ENCODE peak calls at places on chromosomes 6 and 20, in seven cellular contexts. One of them, this sample, is unnamed.
A peak's percentile ranks its signal among the peaks of the same experiment; 100 is the strongest.

GRCh38 chr6:166905505-166906134 is 50.7 kb downstream of the RNASET2 start:
- DNase-seq in H1: no peak
- DNase-seq in mesendoderm: no peak
- DNase-seq in neuronal stem cell: no peak
- DNase-seq in IMR-90: no peak
- DNase-seq in H9: no peak
- DNase-seq in mesenchymal stem cell: no peak
- DNase-seq in this sample: no peak

GRCh38 chr6:10363911-10364310 is 51.0 kb downstream of the TFAP2A start:
- DNase-seq in H1: no peak
- DNase-seq in mesendoderm: no peak
- DNase-seq in neuronal stem cell: no peak
- DNase-seq in IMR-90: no peak
- DNase-seq in H9: no peak
- DNase-seq in mesenchymal stem cell: no peak
- DNase-seq in this sample: peak; percentile 51

GRCh38 chr6:137303436-137303835 is 84.3 kb upstream of the IFNGR1 start:
- DNase-seq in H1: no peak
- DNase-seq in mesendoderm: no peak
- DNase-seq in neuronal stem cell: no peak
- DNase-seq in IMR-90: peak; percentile 44
- DNase-seq in H9: no peak
- DNase-seq in mesenchymal stem cell: no peak
- DNase-seq in this sample: no peak

GRCh38 chr6:35064508-35065440 is 76.4 kb downstream of the TCP11 start:
- DNase-seq in H1: no peak
- DNase-seq in mesendoderm: peak; percentile 63
- DNase-seq in neuronal stem cell: no peak
- DNase-seq in IMR-90: no peak
- DNase-seq in H9: peak; percentile 52
- DNase-seq in mesenchymal stem cell: no peak
- DNase-seq in this sample: no peak

GRCh38 chr6:163427498-163428254 is 13.2 kb downstream of the QKI start:
- DNase-seq in H1: no peak
- DNase-seq in mesendoderm: peak; percentile 86
- DNase-seq in neuronal stem cell: no peak
- DNase-seq in IMR-90: peak; percentile 82
- DNase-seq in H9: no peak
- DNase-seq in mesenchymal stem cell: peak; percentile 86
- DNase-seq in this sample: peak; percentile 71

GRCh38 chr6:138103876-138104275 is 3.3 kb downstream of the PERP start:
- DNase-seq in H1: no peak
- DNase-seq in mesendoderm: no peak
- DNase-seq in neuronal stem cell: no peak
- DNase-seq in IMR-90: no peak
- DNase-seq in H9: no peak
- DNase-seq in mesenchymal stem cell: no peak
- DNase-seq in this sample: no peak

GRCh38 chr20:10217517-10218410 is 866 bp upstream of the SNAP25 start:
- DNase-seq in H1: peak; percentile 80
- DNase-seq in mesendoderm: peak; percentile 88
- DNase-seq in neuronal stem cell: peak; percentile 75
- DNase-seq in IMR-90: peak; percentile 96
- DNase-seq in H9: peak; percentile 81
- DNase-seq in mesenchymal stem cell: peak; percentile 97
- DNase-seq in this sample: no peak

GRCh38 chr6:37171141-37171969 is 1.4 kb downstream of the PIM1 start:
- DNase-seq in H1: peak; percentile 60
- DNase-seq in mesendoderm: peak; percentile 42
- DNase-seq in neuronal stem cell: peak; percentile 41
- DNase-seq in IMR-90: peak; percentile 51
- DNase-seq in H9: peak; percentile 47
- DNase-seq in mesenchymal stem cell: peak; percentile 73
- DNase-seq in this sample: peak; percentile 61

GRCh38 chr6:138971601-138972000 is 16.5 kb downstream of the REPS1 start:
- DNase-seq in H1: no peak
- DNase-seq in mesendoderm: peak; percentile 67
- DNase-seq in neuronal stem cell: peak; percentile 31
- DNase-seq in IMR-90: peak; percentile 12
- DNase-seq in H9: no peak
- DNase-seq in mesenchymal stem cell: peak; percentile 44
- DNase-seq in this sample: no peak

GRCh38 chr6:154232013-154232920 is 124.3 kb downstream of the IPCEF1 start:
- DNase-seq in H1: no peak
- DNase-seq in mesendoderm: no peak
- DNase-seq in neuronal stem cell: no peak
- DNase-seq in IMR-90: peak; percentile 39
- DNase-seq in H9: no peak
- DNase-seq in mesenchymal stem cell: peak; percentile 88
- DNase-seq in this sample: peak; percentile 27

GRCh38 chr6:146984251-146984924 is 219.8 kb upstream of the STXBP5 start:
- DNase-seq in H1: no peak
- DNase-seq in mesendoderm: peak; percentile 19
- DNase-seq in neuronal stem cell: no peak
- DNase-seq in IMR-90: peak; percentile 24
- DNase-seq in H9: no peak
- DNase-seq in mesenchymal stem cell: peak; percentile 8
- DNase-seq in this sample: no peak

GRCh38 chr20:45037050-45037449 is 63.9 kb downstream of the KCNS1 start:
- DNase-seq in H1: no peak
- DNase-seq in mesendoderm: no peak
- DNase-seq in neuronal stem cell: no peak
- DNase-seq in IMR-90: peak; percentile 63
- DNase-seq in H9: no peak
- DNase-seq in mesenchymal stem cell: peak; percentile 44
- DNase-seq in this sample: no peak

GRCh38 chr20:536426-537012 is 7.1 kb downstream of the CSNK2A1 start:
- DNase-seq in H1: no peak
- DNase-seq in mesendoderm: no peak
- DNase-seq in neuronal stem cell: no peak
- DNase-seq in IMR-90: no peak
- DNase-seq in H9: no peak
- DNase-seq in mesenchymal stem cell: no peak
- DNase-seq in this sample: no peak

GRCh38 chr20:52193133-52193532 is 1.6 kb upstream of the ZFP64 start:
- DNase-seq in H1: no peak
- DNase-seq in mesendoderm: no peak
- DNase-seq in neuronal stem cell: no peak
- DNase-seq in IMR-90: no peak
- DNase-seq in H9: no peak
- DNase-seq in mesenchymal stem cell: no peak
- DNase-seq in this sample: no peak

GRCh38 chr6:128464790-128465189 is 55.6 kb downstream of the PTPRK start:
- DNase-seq in H1: no peak
- DNase-seq in mesendoderm: no peak
- DNase-seq in neuronal stem cell: no peak
- DNase-seq in IMR-90: no peak
- DNase-seq in H9: no peak
- DNase-seq in mesenchymal stem cell: no peak
- DNase-seq in this sample: no peak

GRCh38 chr6:3769610-3770009 is 18.1 kb upstream of the PXDC1 start:
- DNase-seq in H1: no peak
- DNase-seq in mesendoderm: no peak
- DNase-seq in neuronal stem cell: no peak
- DNase-seq in IMR-90: peak; percentile 68
- DNase-seq in H9: no peak
- DNase-seq in mesenchymal stem cell: peak; percentile 46
- DNase-seq in this sample: no peak

GRCh38 chr20:48723308-48724264 is 104.2 kb downstream of the PREX1 start:
- DNase-seq in H1: no peak
- DNase-seq in mesendoderm: no peak
- DNase-seq in neuronal stem cell: no peak
- DNase-seq in IMR-90: no peak
- DNase-seq in H9: no peak
- DNase-seq in mesenchymal stem cell: peak; percentile 48
- DNase-seq in this sample: peak; percentile 18

GRCh38 chr6:5960456-5960855 is 46.3 kb downstream of the NRN1 start:
- DNase-seq in H1: no peak
- DNase-seq in mesendoderm: no peak
- DNase-seq in neuronal stem cell: no peak
- DNase-seq in IMR-90: no peak
- DNase-seq in H9: no peak
- DNase-seq in mesenchymal stem cell: no peak
- DNase-seq in this sample: no peak

GRCh38 chr20:25274481-25274880 is 26.6 kb downstream of the PYGB start:
- DNase-seq in H1: peak; percentile 30
- DNase-seq in mesendoderm: no peak
- DNase-seq in neuronal stem cell: no peak
- DNase-seq in IMR-90: no peak
- DNase-seq in H9: no peak
- DNase-seq in mesenchymal stem cell: no peak
- DNase-seq in this sample: no peak

DNA sequence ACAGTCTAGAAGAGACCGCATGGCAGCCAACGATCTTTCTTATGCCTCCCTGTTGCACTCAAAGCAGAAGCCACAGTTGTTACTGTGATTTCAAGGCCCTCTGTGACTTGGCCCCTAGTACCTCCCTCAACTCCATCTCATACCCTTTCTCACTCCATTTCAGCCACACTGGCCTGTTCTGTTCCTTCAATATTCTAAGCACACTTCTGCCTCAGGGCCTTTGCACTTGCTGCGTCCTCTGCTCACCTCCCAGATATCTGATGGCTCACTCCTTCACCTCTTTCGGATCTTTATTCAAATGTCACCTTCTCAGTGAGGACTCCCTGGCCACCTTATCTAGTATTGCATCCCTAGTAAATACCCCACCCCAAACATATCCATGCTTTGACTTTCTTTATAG is 29.4 kb upstream of the CCN6 start:
- DNase-seq in H1: no peak
- DNase-seq in mesendoderm: no peak
- DNase-seq in neuronal stem cell: no peak
- DNase-seq in IMR-90: no peak
- DNase-seq in H9: no peak
- DNase-seq in mesenchymal stem cell: no peak
- DNase-seq in this sample: no peak
- H2AK5ac ChIP-seq in H1: no peak overlapping the region
- H2AK5ac ChIP-seq in mesendoderm: no peak overlapping the region
- H2AK5ac ChIP-seq in neuronal stem cell: no peak overlapping the region
- H2AK5ac ChIP-seq in IMR-90: no peak overlapping the region
- H2AK5ac ChIP-seq in H9: no peak overlapping the region
- H2AK5ac ChIP-seq in mesenchymal stem cell: no peak overlapping the region
- H2AK5ac ChIP-seq in this sample: no peak overlapping the region

DNA sequence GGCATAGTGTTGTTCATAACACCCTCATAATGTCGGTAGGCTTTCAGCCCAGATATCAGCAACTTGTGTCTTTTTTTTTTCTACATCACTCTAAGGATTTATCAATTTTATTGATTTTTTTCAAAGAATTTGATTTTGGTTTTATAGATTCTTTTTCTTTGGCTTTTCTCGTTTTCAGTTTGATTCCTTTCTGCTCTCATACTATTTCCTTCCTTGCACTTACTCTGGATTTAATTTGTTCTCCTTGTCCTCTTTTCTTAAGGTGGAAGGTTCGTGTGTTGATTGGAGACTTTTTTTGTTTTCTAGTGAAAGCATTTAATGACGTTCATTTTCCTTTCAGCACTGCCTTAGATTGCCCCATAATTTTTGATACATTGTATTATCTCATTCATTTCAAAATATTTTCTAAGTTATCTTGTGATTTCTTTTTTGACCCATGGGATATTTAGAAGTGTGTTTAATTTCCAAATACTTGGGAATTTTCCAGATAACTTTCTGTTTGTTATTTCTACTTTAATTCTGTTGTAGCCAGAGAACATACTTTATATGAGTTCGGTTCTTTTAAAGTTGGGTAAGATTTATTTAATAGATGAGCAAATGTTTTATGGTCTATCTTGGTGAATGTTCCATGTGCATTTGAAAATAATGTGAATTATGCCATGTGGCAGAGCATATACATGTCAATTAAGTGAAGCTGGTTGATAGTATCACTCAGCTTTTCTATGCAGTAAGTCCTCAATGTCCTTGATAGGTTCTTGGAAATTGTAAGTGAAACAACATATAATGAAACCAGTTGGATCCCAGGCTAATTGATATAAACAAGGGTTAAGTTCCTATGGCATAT is 62.8 kb downstream of the IRF4 start:
- DNase-seq in H1: no peak
- DNase-seq in mesendoderm: no peak
- DNase-seq in neuronal stem cell: no peak
- DNase-seq in IMR-90: no peak
- DNase-seq in H9: no peak
- DNase-seq in mesenchymal stem cell: no peak
- DNase-seq in this sample: no peak
- H2AK5ac ChIP-seq in H1: no peak overlapping the region
- H2AK5ac ChIP-seq in mesendoderm: no peak overlapping the region
- H2AK5ac ChIP-seq in neuronal stem cell: no peak overlapping the region
- H2AK5ac ChIP-seq in IMR-90: no peak overlapping the region
- H2AK5ac ChIP-seq in H9: no peak overlapping the region
- H2AK5ac ChIP-seq in mesenchymal stem cell: no peak overlapping the region
- H2AK5ac ChIP-seq in this sample: no peak overlapping the region

GRCh38 chr6:151313060-151313459 is 73.3 kb downstream of the AKAP12 start:
- DNase-seq in H1: peak; percentile 59
- DNase-seq in mesendoderm: peak; percentile 79
- DNase-seq in neuronal stem cell: no peak
- DNase-seq in IMR-90: no peak
- DNase-seq in H9: peak; percentile 63
- DNase-seq in mesenchymal stem cell: no peak
- DNase-seq in this sample: no peak

GRCh38 chr6:151306269-151306783 is 66.6 kb downstream of the AKAP12 start:
- DNase-seq in H1: no peak
- DNase-seq in mesendoderm: no peak
- DNase-seq in neuronal stem cell: no peak
- DNase-seq in IMR-90: no peak
- DNase-seq in H9: no peak
- DNase-seq in mesenchymal stem cell: no peak
- DNase-seq in this sample: no peak

GRCh38 chr6:151310852-151311767 is 71.3 kb downstream of the AKAP12 start:
- DNase-seq in H1: no peak
- DNase-seq in mesendoderm: peak; percentile 36
- DNase-seq in neuronal stem cell: no peak
- DNase-seq in IMR-90: no peak
- DNase-seq in H9: no peak
- DNase-seq in mesenchymal stem cell: no peak
- DNase-seq in this sample: no peak

GRCh38 chr6:151303231-151303630 is 63.5 kb downstream of the AKAP12 start:
- DNase-seq in H1: no peak
- DNase-seq in mesendoderm: no peak
- DNase-seq in neuronal stem cell: no peak
- DNase-seq in IMR-90: no peak
- DNase-seq in H9: no peak
- DNase-seq in mesenchymal stem cell: no peak
- DNase-seq in this sample: no peak

GRCh38 chr6:151307501-151307900 is 67.7 kb downstream of the AKAP12 start:
- DNase-seq in H1: no peak
- DNase-seq in mesendoderm: no peak
- DNase-seq in neuronal stem cell: no peak
- DNase-seq in IMR-90: peak; percentile 23
- DNase-seq in H9: no peak
- DNase-seq in mesenchymal stem cell: no peak
- DNase-seq in this sample: no peak
- H2AK5ac ChIP-seq in H1: no peak overlapping the region
- H2AK5ac ChIP-seq in mesendoderm: no peak overlapping the region
- H2AK5ac ChIP-seq in neuronal stem cell: no peak overlapping the region
- H2AK5ac ChIP-seq in IMR-90: no peak overlapping the region
- H2AK5ac ChIP-seq in H9: no peak overlapping the region
- H2AK5ac ChIP-seq in mesenchymal stem cell: no peak overlapping the region
- H2AK5ac ChIP-seq in this sample: no peak overlapping the region

DNA sequence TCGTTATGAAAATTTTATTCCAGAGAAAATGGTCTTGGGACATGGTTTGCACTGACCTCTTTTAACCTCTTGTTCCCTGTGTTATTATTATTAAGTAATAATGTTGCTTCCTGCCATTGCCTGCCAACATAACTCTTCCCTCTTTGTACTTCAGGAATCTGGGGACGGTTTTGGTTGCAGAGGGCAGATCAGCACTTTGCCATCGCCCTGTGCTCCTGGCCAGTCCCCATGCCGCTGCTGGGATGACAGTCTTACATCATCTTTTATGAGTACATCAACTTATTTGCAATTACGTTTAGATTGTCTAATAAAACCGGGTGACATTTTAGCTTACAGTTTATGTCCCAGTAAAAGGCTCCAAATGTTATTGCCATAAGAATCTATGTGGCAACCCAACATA is 157.2 kb downstream of the CDH26 start:
- DNase-seq in H1: no peak
- DNase-seq in mesendoderm: no peak
- DNase-seq in neuronal stem cell: no peak
- DNase-seq in IMR-90: no peak
- DNase-seq in H9: no peak
- DNase-seq in mesenchymal stem cell: no peak
- DNase-seq in this sample: no peak
- H2AK5ac ChIP-seq in H1: no peak overlapping the region
- H2AK5ac ChIP-seq in mesendoderm: no peak overlapping the region
- H2AK5ac ChIP-seq in neuronal stem cell: no peak overlapping the region
- H2AK5ac ChIP-seq in IMR-90: no peak overlapping the region
- H2AK5ac ChIP-seq in H9: no peak overlapping the region
- H2AK5ac ChIP-seq in mesenchymal stem cell: no peak overlapping the region
- H2AK5ac ChIP-seq in this sample: no peak overlapping the region